ENCODE peak calls at places on chromosomes 1 and 21, in eight cellular contexts. One of them, this sample, is unnamed.

GRCh38 chr1:20657024-20657423 is 4.1 kb downstream of the DDOST start:
- DNase-seq in body of pancreas: no peak
- DNase-seq in memory B cell: no peak
- DNase-seq in EH: no peak
- DNase-seq in left colon: no peak
- DNase-seq in HFF-Myc: no peak
- DNase-seq in amniotic stem cell: no peak
- DNase-seq in NCI-H2171: no peak
- DNase-seq in this sample: no peak

GRCh38 chr1:31781138-31782065 is 17.3 kb upstream of the ADGRB2 start:
- DNase-seq in body of pancreas: no peak
- DNase-seq in memory B cell: no peak
- DNase-seq in EH: no peak
- DNase-seq in left colon: no peak
- DNase-seq in HFF-Myc: no peak
- DNase-seq in amniotic stem cell: no peak
- DNase-seq in NCI-H2171: no peak
- DNase-seq in this sample: no peak

GRCh38 chr1:23704834-23705495 is 13.4 kb downstream of the RPL11 start:
- DNase-seq in body of pancreas: no peak
- DNase-seq in memory B cell: no peak
- DNase-seq in EH: no peak
- DNase-seq in left colon: no peak
- DNase-seq in HFF-Myc: no peak
- DNase-seq in amniotic stem cell: no peak
- DNase-seq in NCI-H2171: no peak
- DNase-seq in this sample: no peak

GRCh38 chr1:232221790-232222499 is 408.0 kb downstream of the SIPA1L2 start:
- DNase-seq in body of pancreas: no peak
- DNase-seq in memory B cell: no peak
- DNase-seq in EH: peak; percentile 10
- DNase-seq in left colon: no peak
- DNase-seq in HFF-Myc: peak; percentile 37
- DNase-seq in amniotic stem cell: no peak
- DNase-seq in NCI-H2171: peak; percentile 60
- DNase-seq in this sample: no peak

GRCh38 chr1:9426291-9426711 is 113.0 kb upstream of the SLC25A33 start:
- DNase-seq in body of pancreas: peak; percentile 45
- DNase-seq in memory B cell: peak; percentile 82
- DNase-seq in EH: no peak
- DNase-seq in left colon: peak; percentile 57
- DNase-seq in HFF-Myc: no peak
- DNase-seq in amniotic stem cell: no peak
- DNase-seq in NCI-H2171: peak; percentile 43
- DNase-seq in this sample: no peak

GRCh38 chr1:162177126-162177525 is 107.6 kb downstream of the NOS1AP start:
- DNase-seq in body of pancreas: no peak
- DNase-seq in memory B cell: no peak
- DNase-seq in EH: peak; percentile 6
- DNase-seq in left colon: no peak
- DNase-seq in HFF-Myc: no peak
- DNase-seq in amniotic stem cell: no peak
- DNase-seq in NCI-H2171: no peak
- DNase-seq in this sample: no peak

GRCh38 chr1:22339237-22339636 is 112.4 kb upstream of the ZBTB40 start:
- DNase-seq in body of pancreas: no peak
- DNase-seq in memory B cell: no peak
- DNase-seq in EH: no peak
- DNase-seq in left colon: no peak
- DNase-seq in HFF-Myc: no peak
- DNase-seq in amniotic stem cell: no peak
- DNase-seq in NCI-H2171: no peak
- DNase-seq in this sample: no peak

GRCh38 chr21:40947713-40948112 is 100.8 kb upstream of the DSCAM start:
- DNase-seq in body of pancreas: no peak
- DNase-seq in memory B cell: no peak
- DNase-seq in EH: no peak
- DNase-seq in left colon: no peak
- DNase-seq in HFF-Myc: no peak
- DNase-seq in amniotic stem cell: no peak
- DNase-seq in NCI-H2171: no peak
- DNase-seq in this sample: no peak

GRCh38 chr21:43277481-43278351 is 108.9 kb downstream of the CRYAA start:
- DNase-seq in body of pancreas: no peak
- DNase-seq in memory B cell: no peak
- DNase-seq in EH: no peak
- DNase-seq in left colon: no peak
- DNase-seq in HFF-Myc: no peak
- DNase-seq in amniotic stem cell: no peak
- DNase-seq in NCI-H2171: no peak
- DNase-seq in this sample: no peak

GRCh38 chr1:207335695-207336363 is 14.4 kb downstream of the CD55 start:
- DNase-seq in body of pancreas: peak; percentile 50
- DNase-seq in memory B cell: peak; percentile 56
- DNase-seq in EH: no peak
- DNase-seq in left colon: no peak
- DNase-seq in HFF-Myc: no peak
- DNase-seq in amniotic stem cell: no peak
- DNase-seq in NCI-H2171: no peak
- DNase-seq in this sample: no peak

GRCh38 chr1:77446841-77447555 is 165.2 kb downstream of the AK5 start:
- DNase-seq in body of pancreas: no peak
- DNase-seq in memory B cell: no peak
- DNase-seq in EH: peak; percentile 60
- DNase-seq in left colon: no peak
- DNase-seq in HFF-Myc: no peak
- DNase-seq in amniotic stem cell: no peak
- DNase-seq in NCI-H2171: no peak
- DNase-seq in this sample: no peak

GRCh38 chr1:197327776-197328364 is 59.8 kb downstream of the CRB1 start:
- DNase-seq in body of pancreas: no peak
- DNase-seq in memory B cell: no peak
- DNase-seq in EH: peak; percentile 33
- DNase-seq in left colon: no peak
- DNase-seq in HFF-Myc: no peak
- DNase-seq in amniotic stem cell: no peak
- DNase-seq in NCI-H2171: no peak
- DNase-seq in this sample: no peak

GRCh38 chr1:214566158-214567104 is 15.0 kb upstream of the PTPN14 start:
- DNase-seq in body of pancreas: no peak
- DNase-seq in memory B cell: no peak
- DNase-seq in EH: peak; percentile 85
- DNase-seq in left colon: no peak
- DNase-seq in HFF-Myc: no peak
- DNase-seq in amniotic stem cell: peak; percentile 68
- DNase-seq in NCI-H2171: no peak
- DNase-seq in this sample: no peak

GRCh38 chr1:159121526-159121925 is 45.0 kb upstream of the AIM2 start:
- DNase-seq in body of pancreas: no peak
- DNase-seq in memory B cell: no peak
- DNase-seq in EH: no peak
- DNase-seq in left colon: no peak
- DNase-seq in HFF-Myc: no peak
- DNase-seq in amniotic stem cell: no peak
- DNase-seq in NCI-H2171: no peak
- DNase-seq in this sample: no peak

GRCh38 chr1:41103761-41104160 is 82.2 kb upstream of the SLFNL1 start:
- DNase-seq in body of pancreas: no peak
- DNase-seq in memory B cell: no peak
- DNase-seq in EH: no peak
- DNase-seq in left colon: no peak
- DNase-seq in HFF-Myc: no peak
- DNase-seq in amniotic stem cell: no peak
- DNase-seq in NCI-H2171: no peak
- DNase-seq in this sample: no peak

GRCh38 chr1:201146626-201147390 is 7.5 kb downstream of the TMEM9 start:
- DNase-seq in body of pancreas: no peak
- DNase-seq in memory B cell: no peak
- DNase-seq in EH: no peak
- DNase-seq in left colon: no peak
- DNase-seq in HFF-Myc: no peak
- DNase-seq in amniotic stem cell: no peak
- DNase-seq in NCI-H2171: no peak
- DNase-seq in this sample: no peak

GRCh38 chr1:167849656-167850055 is 64.3 kb downstream of the ADCY10 start:
- DNase-seq in body of pancreas: no peak
- DNase-seq in memory B cell: no peak
- DNase-seq in EH: no peak
- DNase-seq in left colon: no peak
- DNase-seq in HFF-Myc: no peak
- DNase-seq in amniotic stem cell: no peak
- DNase-seq in NCI-H2171: no peak
- DNase-seq in this sample: no peak

GRCh38 chr1:51948491-51948915 is 42.0 kb downstream of the RAB3B start:
- DNase-seq in body of pancreas: no peak
- DNase-seq in memory B cell: no peak
- DNase-seq in EH: no peak
- DNase-seq in left colon: no peak
- DNase-seq in HFF-Myc: no peak
- DNase-seq in amniotic stem cell: no peak
- DNase-seq in NCI-H2171: no peak
- DNase-seq in this sample: peak; percentile 33

GRCh38 chr1:208170252-208170651 is 73.9 kb downstream of the PLXNA2 start:
- DNase-seq in body of pancreas: peak; percentile 28
- DNase-seq in memory B cell: no peak
- DNase-seq in EH: no peak
- DNase-seq in left colon: no peak
- DNase-seq in HFF-Myc: no peak
- DNase-seq in amniotic stem cell: no peak
- DNase-seq in NCI-H2171: peak; percentile 84
- DNase-seq in this sample: peak; percentile 32

GRCh38 chr1:184028854-184029623 is 8.5 kb downstream of the COLGALT2 start:
- DNase-seq in body of pancreas: peak; percentile 34
- DNase-seq in memory B cell: no peak
- DNase-seq in EH: no peak
- DNase-seq in left colon: peak; percentile 42
- DNase-seq in HFF-Myc: no peak
- DNase-seq in amniotic stem cell: no peak
- DNase-seq in NCI-H2171: no peak
- DNase-seq in this sample: no peak

GRCh38 chr1:59516881-59517280 is 220.0 kb downstream of the FGGY start:
- DNase-seq in body of pancreas: peak; percentile 74
- DNase-seq in memory B cell: no peak
- DNase-seq in EH: no peak
- DNase-seq in left colon: no peak
- DNase-seq in HFF-Myc: no peak
- DNase-seq in amniotic stem cell: no peak
- DNase-seq in NCI-H2171: no peak
- DNase-seq in this sample: no peak

GRCh38 chr1:153397924-153398651 is 7.2 kb upstream of the S100A8 start:
- DNase-seq in body of pancreas: no peak
- DNase-seq in memory B cell: no peak
- DNase-seq in EH: no peak
- DNase-seq in left colon: no peak
- DNase-seq in HFF-Myc: no peak
- DNase-seq in amniotic stem cell: no peak
- DNase-seq in NCI-H2171: no peak
- DNase-seq in this sample: no peak

GRCh38 chr1:230233786-230234185 is 166.7 kb downstream of the GALNT2 start:
- DNase-seq in body of pancreas: no peak
- DNase-seq in memory B cell: no peak
- DNase-seq in EH: no peak
- DNase-seq in left colon: no peak
- DNase-seq in HFF-Myc: no peak
- DNase-seq in amniotic stem cell: no peak
- DNase-seq in NCI-H2171: no peak
- DNase-seq in this sample: no peak

GRCh38 chr1:112504002-112504401 is 4.8 kb upstream of the WNT2B start:
- DNase-seq in body of pancreas: no peak
- DNase-seq in memory B cell: no peak
- DNase-seq in EH: no peak
- DNase-seq in left colon: no peak
- DNase-seq in HFF-Myc: no peak
- DNase-seq in amniotic stem cell: no peak
- DNase-seq in NCI-H2171: no peak
- DNase-seq in this sample: no peak

GRCh38 chr1:187691439-187691838 is 862.7 kb downstream of the PLA2G4A start:
- DNase-seq in body of pancreas: no peak
- DNase-seq in memory B cell: no peak
- DNase-seq in EH: peak; percentile 76
- DNase-seq in left colon: no peak
- DNase-seq in HFF-Myc: peak; percentile 54
- DNase-seq in amniotic stem cell: no peak
- DNase-seq in NCI-H2171: no peak
- DNase-seq in this sample: no peak

GRCh38 chr1:119372493-119373086 is 4.0 kb downstream of the HAO2 start:
- DNase-seq in body of pancreas: peak; percentile 8
- DNase-seq in memory B cell: no peak
- DNase-seq in EH: peak; percentile 6
- DNase-seq in left colon: peak; percentile 43
- DNase-seq in HFF-Myc: no peak
- DNase-seq in amniotic stem cell: no peak
- DNase-seq in NCI-H2171: no peak
- DNase-seq in this sample: peak; percentile 33

GRCh38 chr21:44090332-44090731 is 16.9 kb upstream of the PWP2 start:
- DNase-seq in body of pancreas: no peak
- DNase-seq in memory B cell: peak; percentile 43
- DNase-seq in EH: no peak
- DNase-seq in left colon: peak; percentile 87
- DNase-seq in HFF-Myc: no peak
- DNase-seq in amniotic stem cell: no peak
- DNase-seq in NCI-H2171: no peak
- DNase-seq in this sample: no peak

GRCh38 chr1:22799971-22800370 is 89.3 kb downstream of the EPHB2 start:
- DNase-seq in body of pancreas: no peak
- DNase-seq in memory B cell: no peak
- DNase-seq in EH: no peak
- DNase-seq in left colon: no peak
- DNase-seq in HFF-Myc: no peak
- DNase-seq in amniotic stem cell: no peak
- DNase-seq in NCI-H2171: no peak
- DNase-seq in this sample: no peak

This sample was measured in NCI-H1417.